ENCODE peak calls at places on chromosomes 16 and 17, in eight cellular contexts. Q is CD8-positive, alpha-beta T cell; U is upper lobe of left lung; D is heart left ventricle; K is fibroblast of lung; F is AG10803; S is brain microvascular endothelial cell; A is dorsolateral prefrontal cortex. X is an unnamed sample.

GRCh38 chr16:63890072-63890471 is 1231.8 kb downstream of the CDH11 start:
- DNase-seq in Q (no peak), U (no peak), D (peak), K (peak), F (peak), S (peak), A (no peak), X (no peak)

GRCh38 chr17:14926526-14927122 is 338.5 kb downstream of the PMP22 start:
- DNase-seq in Q (peak), U (peak), D (no peak), K (peak), F (peak), S (peak), A (no peak), X (peak)

GRCh38 chr17:42193216-42194132 is 820 bp downstream of the GHDC start:
- DNase-seq in Q (no peak), U (no peak), D (no peak), K (no peak), F (no peak), S (no peak), A (no peak), X (no peak)

GRCh38 chr17:6070895-6071511 is 824 bp downstream of the WSCD1 start:
- DNase-seq in Q (no peak), U (no peak), D (no peak), K (peak), F (peak), S (no peak), A (peak), X (peak)

GRCh38 chr16:8634991-8635736 is 13.7 kb downstream of the METTL22 start:
- DNase-seq in Q (no peak), U (no peak), D (no peak), K (peak), F (peak), S (peak), A (no peak), X (peak)

GRCh38 chr17:496761-497586 is 144.4 kb upstream of the RPH3AL start:
- DNase-seq in Q (no peak), U (no peak), D (no peak), K (no peak), F (peak), S (no peak), A (no peak), X (no peak)

GRCh38 chr17:67770539-67770938 is 52.8 kb downstream of the NOL11 start:
- DNase-seq in Q (no peak), U (no peak), D (no peak), K (no peak), F (no peak), S (no peak), A (no peak), X (no peak)

GRCh38 chr17:45914036-45914717 is 19.8 kb downstream of the MAPT start:
- DNase-seq in Q (no peak), U (no peak), D (no peak), K (no peak), F (no peak), S (no peak), A (no peak), X (no peak)

GRCh38 chr17:82737981-82738877 is 2.8 kb downstream of the FN3K start:
- DNase-seq in Q (no peak), U (peak), D (peak), K (no peak), F (no peak), S (no peak), A (peak), X (no peak)

GRCh38 chr16:11032922-11033291 is 88.5 kb downstream of the CLEC16A start:
- DNase-seq in Q (no peak), U (no peak), D (peak), K (peak), F (peak), S (no peak), A (no peak), X (no peak)

GRCh38 chr17:45225051-45225700 is 3.5 kb downstream of the FMNL1 start:
- DNase-seq in Q (peak), U (no peak), D (peak), K (no peak), F (no peak), S (no peak), A (no peak), X (no peak)

GRCh38 chr16:65095090-65095728 is 26.7 kb downstream of the CDH11 start:
- DNase-seq in Q (no peak), U (no peak), D (no peak), K (no peak), F (no peak), S (no peak), A (no peak), X (no peak)

GRCh38 chr17:19727466-19728113 is 11.2 kb upstream of the SLC47A2 start:
- DNase-seq in Q (no peak), U (peak), D (peak), K (peak), F (peak), S (peak), A (no peak), X (no peak)

GRCh38 chr17:32323784-32324590 is 18.0 kb downstream of the C17orf75 start:
- DNase-seq in Q (no peak), U (peak), D (no peak), K (no peak), F (peak), S (peak), A (no peak), X (no peak)

GRCh38 chr16:17245727-17246576 is 224.8 kb downstream of the XYLT1 start:
- DNase-seq in Q (no peak), U (no peak), D (no peak), K (no peak), F (no peak), S (no peak), A (no peak), X (no peak)

GRCh38 chr16:3945751-3946603 is 65.5 kb upstream of the CREBBP start:
- DNase-seq in Q (no peak), U (peak), D (peak), K (peak), F (peak), S (peak), A (no peak), X (no peak)

GRCh38 chr17:76556759-76557367 is 17.0 kb downstream of the PRCD start:
- DNase-seq in Q (no peak), U (peak), D (peak), K (peak), F (peak), S (no peak), A (no peak), X (no peak)

GRCh38 chr17:35684046-35684802 is 47.2 kb upstream of the RASL10B start:
- DNase-seq in Q (no peak), U (no peak), D (no peak), K (peak), F (peak), S (peak), A (no peak), X (no peak)

GRCh38 chr17:48016112-48016511 is 21.5 kb downstream of the COPZ2 start:
- DNase-seq in Q (no peak), U (no peak), D (no peak), K (no peak), F (no peak), S (peak), A (no peak), X (no peak)

GRCh38 chr17:37190493-37190892 is 185.3 kb upstream of the C17orf78 start:
- DNase-seq in Q (no peak), U (no peak), D (no peak), K (no peak), F (no peak), S (no peak), A (no peak), X (no peak)
- TF ChIP-seq CTCF in Q (no peak), U (no peak), D (peak), K (peak), F (no peak), S (no peak), A (no peak), X (peak)

GRCh38 chr17:75131278-75132017 is at the start of gene NT5C:
- DNase-seq in Q (peak), U (peak), D (peak), K (peak), F (peak), S (peak), A (peak), X (peak)

GRCh38 chr17:75128694-75129505 is 2.6 kb downstream of the NT5C start:
- DNase-seq in Q (no peak), U (no peak), D (no peak), K (no peak), F (no peak), S (no peak), A (no peak), X (no peak)

GRCh38 chr17:75130059-75130631 is 1.4 kb downstream of the NT5C start:
- DNase-seq in Q (no peak), U (no peak), D (no peak), K (no peak), F (no peak), S (no peak), A (no peak), X (no peak)

GRCh38 chr17:75129576-75129975 is 2.0 kb downstream of the NT5C start:
- DNase-seq in Q (no peak), U (no peak), D (no peak), K (no peak), F (no peak), S (no peak), A (no peak), X (no peak)

GRCh38 chr17:75130632-75131277 is 787 bp downstream of the NT5C start:
- DNase-seq in Q (peak), U (peak), D (peak), K (peak), F (peak), S (peak), A (no peak), X (peak)
- TF ChIP-seq CTCF in Q (peak), U (no peak), D (no peak), K (peak), F (peak), S (peak), A (peak), X (peak)

GRCh38 chr16:87062569-87063442 is 254.4 kb downstream of the C16orf95 start:
- DNase-seq in Q (peak), U (peak), D (peak), K (peak), F (peak), S (peak), A (no peak), X (peak)
- TF ChIP-seq CTCF in Q (peak), U (peak), D (peak), K (peak), F (peak), S (peak), A (peak), X (peak)

GRCh38 chr16:84742561-84743200 is 42.9 kb downstream of the USP10 start:
- DNase-seq in Q (no peak), U (no peak), D (no peak), K (no peak), F (no peak), S (no peak), A (no peak), X (no peak)

GRCh38 chr16:84746231-84746630 is 46.4 kb downstream of the USP10 start:
- DNase-seq in Q (no peak), U (no peak), D (no peak), K (no peak), F (no peak), S (no peak), A (no peak), X (no peak)

GRCh38 chr16:84749072-84749471 is 49.3 kb downstream of the USP10 start:
- DNase-seq in Q (no peak), U (no peak), D (no peak), K (no peak), F (no peak), S (no peak), A (no peak), X (no peak)

GRCh38 chr16:84749815-84750214 is 50.0 kb downstream of the USP10 start:
- DNase-seq in Q (no peak), U (no peak), D (no peak), K (peak), F (no peak), S (no peak), A (no peak), X (no peak)

DNA sequence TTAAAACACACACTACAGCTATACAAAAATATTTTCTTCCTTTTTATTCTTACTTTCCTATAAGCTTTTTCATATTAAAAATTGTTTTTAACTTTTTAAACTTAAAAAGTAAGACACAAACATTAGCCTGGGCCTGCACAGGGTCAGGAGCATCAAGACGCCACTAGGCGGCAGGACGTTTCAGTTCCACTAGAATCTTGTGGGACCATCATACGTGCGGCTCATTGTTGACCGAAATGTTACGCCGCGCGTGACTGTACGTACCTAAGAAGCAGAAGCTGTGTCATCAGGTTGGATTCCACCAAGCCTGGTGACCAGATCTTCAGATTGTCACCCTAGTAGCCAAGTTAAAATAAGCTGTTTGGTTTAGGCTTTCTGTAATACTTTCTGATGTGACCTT is 47.1 kb downstream of the USP10 start:
- DNase-seq in Q (no peak), U (no peak), D (no peak), K (no peak), F (no peak), S (no peak), A (no peak), X (no peak)
- TF ChIP-seq CTCF in Q (no peak), U (no peak), D (no peak), K (peak), F (peak), S (peak), A (no peak), X (peak)

DNA sequence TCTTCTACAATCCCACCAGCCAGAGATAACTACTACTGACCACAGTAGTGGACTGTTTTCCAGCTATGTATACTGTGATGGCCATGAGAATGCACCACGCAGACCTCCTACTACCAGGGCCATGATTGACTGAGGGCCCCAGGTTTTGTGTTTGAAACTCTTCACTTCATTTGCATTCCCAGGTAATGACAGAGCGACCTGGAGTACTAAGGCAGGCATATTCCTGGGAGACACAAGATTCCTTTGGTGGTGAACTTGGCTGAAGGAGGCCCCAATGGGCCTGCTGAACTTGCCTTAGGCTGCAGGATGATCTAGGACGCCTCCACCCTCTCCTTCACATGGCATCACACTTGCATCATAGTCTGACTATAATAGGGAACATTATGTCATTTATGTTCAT is 30.4 kb downstream of the CLEC19A start:
- DNase-seq in Q (no peak), U (no peak), D (no peak), K (no peak), F (no peak), S (no peak), A (no peak), X (no peak)
- TF ChIP-seq CTCF in Q (no peak), U (no peak), D (no peak), K (no peak), F (no peak), S (no peak), A (no peak), X (no peak)

DNA sequence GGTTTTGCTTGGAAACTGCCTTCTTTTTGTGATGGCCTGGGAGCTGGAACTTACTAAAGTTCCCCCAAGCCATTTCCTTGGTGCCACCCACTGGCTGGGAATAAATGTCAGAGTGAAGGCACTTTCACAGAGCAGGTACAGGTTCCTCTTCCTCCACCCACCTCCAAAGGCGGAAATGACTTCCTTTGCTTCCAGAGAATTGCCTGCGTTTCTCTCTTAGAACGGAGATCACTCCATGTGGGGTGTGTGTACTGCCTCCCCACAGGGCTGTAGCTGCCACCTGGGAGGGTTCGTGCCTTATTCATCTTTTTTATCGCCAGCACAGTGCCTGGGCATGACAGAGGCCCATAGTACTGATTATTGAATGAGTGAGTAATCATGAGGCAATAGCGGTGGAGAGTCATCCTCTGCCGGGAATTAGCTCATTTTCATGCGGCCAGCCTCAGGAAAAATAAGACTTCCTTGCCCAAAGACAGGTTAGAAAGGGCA is 32.2 kb upstream of the HAS3 start:
- DNase-seq in Q (no peak), U (peak), D (no peak), K (peak), F (peak), S (peak), A (no peak), X (no peak)
- TF ChIP-seq CTCF in Q (no peak), U (no peak), D (no peak), K (no peak), F (no peak), S (no peak), A (no peak), X (no peak)

DNA sequence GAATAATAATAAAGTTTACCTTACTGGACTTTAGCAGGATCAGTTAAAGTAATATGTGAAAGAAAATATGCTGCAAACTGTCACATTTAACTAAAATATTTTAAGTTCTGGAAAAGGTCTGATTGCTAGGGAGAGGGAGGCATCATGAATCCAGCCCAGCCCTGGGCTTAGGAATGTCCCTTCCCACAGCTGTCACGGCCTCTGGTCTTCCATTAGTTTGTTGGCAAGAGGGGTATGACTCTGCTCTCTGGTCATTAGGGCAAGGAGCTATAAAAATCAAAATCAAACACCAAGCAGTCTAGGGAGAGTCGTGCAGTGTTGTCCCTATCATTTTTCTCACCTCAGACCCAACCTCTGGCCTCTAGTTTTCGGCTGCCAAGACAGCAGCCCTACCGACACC is 41.6 kb downstream of the NEUROD2 start:
- DNase-seq in Q (no peak), U (no peak), D (no peak), K (no peak), F (no peak), S (no peak), A (no peak), X (no peak)
- TF ChIP-seq CTCF in Q (no peak), U (no peak), D (no peak), K (no peak), F (no peak), S (no peak), A (no peak), X (no peak)

DNA sequence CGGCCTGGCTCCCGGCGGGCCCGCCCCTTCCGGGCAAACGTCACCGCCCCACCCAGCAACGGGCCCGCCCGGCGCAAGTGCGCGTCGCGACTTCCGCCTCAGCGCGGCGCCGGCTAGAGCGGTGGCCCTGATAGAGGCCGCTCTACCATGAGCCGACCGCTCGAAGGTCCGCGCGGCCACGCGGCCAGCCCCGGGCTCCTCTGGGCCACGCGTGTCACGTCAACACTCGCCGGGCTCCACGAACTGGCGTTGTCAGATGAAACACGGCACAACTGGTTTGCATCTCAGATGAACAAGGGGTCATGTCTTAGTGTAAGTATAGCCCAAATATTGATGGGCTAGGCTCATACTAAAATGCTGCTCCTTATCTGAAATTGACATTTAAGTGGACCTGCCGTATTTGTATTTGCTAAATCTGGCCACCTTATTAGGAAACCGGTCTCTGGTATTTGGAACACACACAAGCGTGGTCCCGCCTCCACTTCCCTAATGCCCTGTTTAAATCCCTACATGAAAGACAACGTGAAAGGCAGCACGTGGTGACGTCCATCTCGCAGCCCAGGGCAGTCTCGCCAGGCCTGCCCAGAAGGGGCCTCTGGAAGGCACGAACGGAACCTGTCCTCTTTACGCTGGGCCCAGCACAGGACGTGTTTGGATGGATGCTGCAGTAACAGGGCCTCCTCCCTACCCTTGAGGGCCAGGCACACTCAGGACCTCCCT is at the start of gene ZNF598:
- DNase-seq in Q (peak), U (peak), D (peak), K (peak), F (peak), S (peak), A (peak), X (peak)
- TF ChIP-seq CTCF in Q (no peak), U (peak), D (no peak), K (no peak), F (no peak), S (no peak), A (peak), X (peak)

DNA sequence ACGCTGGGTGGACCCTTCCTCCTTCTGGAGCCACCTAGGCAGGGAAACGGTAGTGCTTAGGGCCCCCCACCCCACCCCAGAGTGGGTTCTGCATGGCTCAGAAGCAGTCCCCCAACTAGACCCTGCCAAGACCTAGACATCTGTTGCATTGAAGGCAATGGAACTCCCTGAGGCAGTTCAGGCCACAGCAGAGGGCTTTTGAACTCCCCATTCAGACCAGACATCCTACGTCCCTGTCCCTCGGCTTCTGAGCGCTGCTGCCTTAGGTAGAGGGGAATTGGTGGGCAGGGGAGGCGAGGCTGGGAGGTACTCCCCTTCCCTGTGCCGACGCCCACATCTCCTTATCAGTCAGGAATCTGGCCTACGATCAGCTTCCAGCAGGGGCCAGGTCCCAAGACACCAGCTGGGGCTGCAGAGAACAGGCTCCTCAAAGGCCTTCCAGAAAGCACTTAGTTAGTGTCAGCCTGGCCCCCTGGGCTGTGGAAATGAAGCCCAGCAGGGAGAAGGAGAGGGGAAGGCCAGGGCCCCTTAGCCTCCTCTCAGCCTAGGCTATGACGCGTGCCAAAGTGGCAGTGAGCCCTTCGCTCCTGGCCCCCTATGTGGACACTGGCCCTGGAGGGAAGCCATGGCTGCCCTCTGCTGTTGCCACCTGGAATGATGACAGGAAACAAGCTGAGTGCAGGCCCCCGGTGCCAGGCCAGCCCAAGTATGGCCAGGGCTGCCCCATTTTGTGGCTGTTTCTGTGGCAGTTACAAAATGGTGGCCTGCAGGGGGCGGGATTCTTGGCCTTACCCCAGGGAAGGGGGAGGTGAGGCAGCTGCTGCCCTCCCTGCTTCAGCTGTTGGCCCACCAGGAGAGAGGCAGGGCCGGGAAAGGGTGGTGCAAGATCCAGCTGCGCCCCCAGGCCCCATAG is 11.1 kb downstream of the TBX4 start:
- DNase-seq in Q (no peak), U (no peak), D (no peak), K (no peak), F (no peak), S (no peak), A (peak), X (no peak)
- TF ChIP-seq CTCF in Q (no peak), U (no peak), D (no peak), K (peak), F (no peak), S (peak), A (no peak), X (peak)

X was measured in neural crest cell.